ENCODE peak calls at places on chromosomes 5 and 9, in eight cellular contexts. Y is A549, B is GM12878, A is IMR-90, C is H1, L is K562, M is SK-N-SH, H is HepG2. J is an unnamed sample.

GRCh38 chr9:111766066-111766465 is 28.7 kb downstream of the SHOC1 start:
- DNase-seq in Y (no peak), B (no peak), A (no peak), C (no peak), L (no peak), M (no peak), H (no peak), J (no peak)

GRCh38 chr5:136132557-136133415 is at the start of gene SMAD5:
- DNase-seq in Y (peak), B (peak), A (peak), C (peak), L (peak), M (peak), H (peak), J (peak)

GRCh38 chr5:134656690-134657089 is 8.1 kb downstream of the SEC24A start:
- DNase-seq in Y (no peak), B (no peak), A (peak), C (no peak), L (no peak), M (no peak), H (peak), J (no peak)

GRCh38 chr9:129109952-129110739 is 447 bp downstream of the CRAT start:
- DNase-seq in Y (peak), B (no peak), A (peak), C (no peak), L (no peak), M (no peak), H (peak), J (no peak)

GRCh38 chr5:140111043-140111858 is 2.7 kb upstream of the PURA start:
- DNase-seq in Y (no peak), B (no peak), A (no peak), C (no peak), L (no peak), M (no peak), H (no peak), J (peak)

GRCh38 chr5:149071216-149071615 is 8.4 kb upstream of the SH3TC2 start:
- DNase-seq in Y (no peak), B (no peak), A (no peak), C (no peak), L (no peak), M (no peak), H (no peak), J (no peak)

GRCh38 chr5:32304622-32305021 is 8.1 kb downstream of the MTMR12 start:
- DNase-seq in Y (no peak), B (no peak), A (no peak), C (no peak), L (no peak), M (no peak), H (no peak), J (no peak)

GRCh38 chr5:152106571-152106970 is 181.9 kb upstream of the GLRA1 start:
- DNase-seq in Y (no peak), B (no peak), A (no peak), C (no peak), L (no peak), M (no peak), H (no peak), J (no peak)

GRCh38 chr5:176778921-176779465 is 31.4 kb upstream of the UNC5A start:
- DNase-seq in Y (no peak), B (no peak), A (no peak), C (no peak), L (no peak), M (no peak), H (no peak), J (no peak)

GRCh38 chr5:134063421-134063820 is 51.1 kb upstream of the TCF7 start:
- DNase-seq in Y (peak), B (no peak), A (no peak), C (no peak), L (no peak), M (no peak), H (no peak), J (no peak)

GRCh38 chr9:131037336-131038255 is 28.6 kb downstream of the LAMC3 start:
- DNase-seq in Y (no peak), B (no peak), A (peak), C (no peak), L (peak), M (no peak), H (no peak), J (no peak)

GRCh38 chr5:151659001-151659754 is 27.5 kb downstream of the SPARC start:
- DNase-seq in Y (peak), B (peak), A (peak), C (peak), L (peak), M (peak), H (peak), J (peak)

GRCh38 chr9:110532908-110533665 is 46.5 kb downstream of the SVEP1 start:
- DNase-seq in Y (no peak), B (no peak), A (peak), C (no peak), L (no peak), M (no peak), H (no peak), J (no peak)

GRCh38 chr5:142421625-142422397 is 97.0 kb upstream of the SPRY4 start:
- DNase-seq in Y (no peak), B (no peak), A (no peak), C (no peak), L (no peak), M (no peak), H (no peak), J (no peak)

GRCh38 chr5:1494780-1495524 is 28.8 kb downstream of the LPCAT1 start:
- DNase-seq in Y (no peak), B (peak), A (no peak), C (no peak), L (no peak), M (no peak), H (no peak), J (no peak)

GRCh38 chr9:35341585-35341984 is 148.3 kb upstream of the RUSC2 start:
- DNase-seq in Y (no peak), B (no peak), A (peak), C (no peak), L (no peak), M (no peak), H (no peak), J (peak)

GRCh38 chr5:59128646-59129290 is 545.9 kb downstream of the RAB3C start:
- DNase-seq in Y (peak), B (no peak), A (no peak), C (no peak), L (no peak), M (no peak), H (no peak), J (no peak)

GRCh38 chr9:127724012-127724411 is 8.1 kb downstream of the TTC16 start:
- DNase-seq in Y (no peak), B (no peak), A (no peak), C (no peak), L (no peak), M (no peak), H (no peak), J (no peak)
- TF ChIP-seq USF2 in Y (no peak), B (no peak), A (no peak), C (no peak), L (no peak), M (no peak), H (no peak), J (no peak)

DNA sequence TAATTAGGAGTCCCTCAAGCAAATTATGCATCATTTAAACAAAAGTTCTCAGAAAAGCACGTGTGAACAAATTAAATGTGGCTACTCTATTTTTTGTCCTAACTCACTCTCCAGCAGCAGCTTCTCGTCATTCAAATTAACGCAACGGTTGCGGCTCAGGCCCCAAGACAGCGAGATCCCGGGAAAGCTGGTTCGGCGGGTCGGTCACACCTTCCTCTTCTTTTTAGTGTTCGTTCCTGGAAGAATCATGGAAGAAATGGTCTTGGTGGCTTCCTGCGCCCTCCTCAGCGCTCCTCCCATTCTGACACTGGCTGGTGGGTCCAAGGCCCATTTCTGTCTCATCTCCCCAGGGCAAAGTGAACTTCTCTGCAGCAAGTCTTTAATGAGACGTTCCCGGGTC is 382.8 kb upstream of the IRX1 start:
- DNase-seq in Y (no peak), B (no peak), A (no peak), C (no peak), L (no peak), M (no peak), H (no peak), J (no peak)
- TF ChIP-seq USF2 in Y (no peak), B (no peak), A (no peak), C (no peak), L (no peak), M (no peak), H (no peak), J (no peak)

GRCh38 chr5:52878671-52879070 is 91.0 kb downstream of the ITGA1 start:
- DNase-seq in Y (no peak), B (no peak), A (peak), C (no peak), L (no peak), M (no peak), H (no peak), J (no peak)
- TF ChIP-seq USF2 in Y (no peak), B (no peak), A (no peak), C (no peak), L (no peak), M (no peak), H (no peak), J (no peak)

GRCh38 chr5:9771079-9771478 is 140.9 kb upstream of the TAS2R1 start:
- DNase-seq in Y (no peak), B (no peak), A (no peak), C (no peak), L (no peak), M (no peak), H (no peak), J (no peak)

GRCh38 chr5:9761706-9762105 is 131.6 kb upstream of the TAS2R1 start:
- DNase-seq in Y (no peak), B (no peak), A (no peak), C (no peak), L (no peak), M (no peak), H (no peak), J (no peak)

DNA sequence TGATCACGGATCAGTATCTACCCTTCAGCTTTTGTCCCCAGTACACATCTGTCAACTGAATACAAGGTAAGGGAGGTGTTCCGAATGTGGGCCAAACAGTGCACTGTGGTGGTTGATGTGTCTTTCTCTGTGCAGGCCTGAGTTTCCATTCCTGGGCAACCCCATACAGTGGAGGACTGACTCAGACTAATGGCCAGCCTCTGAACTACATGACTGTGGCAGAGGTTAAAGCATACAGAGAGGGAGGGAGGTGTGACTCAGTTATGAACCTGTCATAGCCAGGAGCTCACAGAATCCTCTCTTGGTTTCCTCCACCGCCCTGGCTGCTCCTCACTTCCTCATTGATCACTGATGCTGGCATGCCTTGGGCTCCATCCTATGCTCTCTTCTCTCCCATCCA is 136.4 kb upstream of the TAS2R1 start:
- DNase-seq in Y (no peak), B (no peak), A (peak), C (no peak), L (no peak), M (no peak), H (no peak), J (no peak)
- TF ChIP-seq USF2 in Y (no peak), B (no peak), A (no peak), C (no peak), L (no peak), M (no peak), H (no peak), J (no peak)

DNA sequence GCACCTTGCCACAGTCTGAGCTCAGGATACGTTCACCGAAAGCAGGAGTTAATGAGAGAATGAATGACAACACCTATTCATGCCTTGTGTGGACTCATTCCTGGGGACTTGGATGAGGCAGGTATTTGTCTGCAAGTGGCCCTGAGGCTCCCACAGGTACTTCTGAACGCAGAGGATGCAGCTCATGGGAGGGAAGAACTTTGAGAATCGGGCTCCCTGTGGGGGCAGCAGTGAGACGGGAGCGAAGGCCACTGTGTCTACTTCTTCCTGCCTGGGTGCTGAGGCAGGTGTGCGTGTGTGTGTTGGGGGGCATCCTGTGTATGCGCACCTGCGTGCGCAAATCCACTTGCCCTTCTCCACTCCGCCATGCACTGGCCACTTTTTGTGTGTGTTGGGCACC is 42.2 kb downstream of the PTPN3 start:
- DNase-seq in Y (no peak), B (no peak), A (no peak), C (no peak), L (no peak), M (no peak), H (no peak), J (peak)
- TF ChIP-seq USF2 in Y (no peak), B (no peak), A (no peak), C (no peak), L (no peak), M (no peak), H (no peak), J (no peak)

DNA sequence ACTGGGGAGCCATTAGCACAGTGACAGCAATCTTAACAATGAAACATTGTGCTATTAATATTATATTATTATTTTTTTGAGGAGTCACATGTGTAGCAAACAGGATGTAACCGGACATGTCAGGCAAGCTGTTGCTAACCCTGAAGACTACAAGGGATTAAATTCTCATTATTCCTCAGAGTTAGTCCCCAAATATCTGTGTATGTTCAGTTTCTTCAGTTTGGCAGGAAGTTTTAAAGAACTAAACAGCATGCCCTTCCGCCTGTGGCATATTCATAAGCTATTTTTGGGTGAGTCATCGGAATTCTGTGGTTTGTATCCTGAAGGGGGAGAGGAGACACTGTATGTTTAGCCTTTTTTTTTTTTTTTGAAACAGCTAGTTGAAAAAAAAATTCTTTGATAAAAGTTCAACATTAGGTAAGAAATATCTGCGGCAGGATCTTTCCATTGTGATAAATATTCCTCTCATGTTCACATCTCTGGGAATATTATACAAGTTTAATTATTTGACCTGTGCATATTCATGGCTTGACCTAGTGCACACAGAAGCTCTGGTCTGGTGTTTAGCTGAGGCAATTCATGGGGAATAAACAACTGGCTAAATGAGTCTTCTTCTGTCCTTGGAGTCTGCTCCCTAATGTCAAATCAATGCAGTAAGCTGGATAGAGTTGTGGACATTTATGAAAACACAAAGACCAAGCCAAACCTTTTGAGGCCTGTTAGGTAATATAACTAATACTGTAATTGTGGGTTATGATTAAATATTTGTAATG is 202.7 kb upstream of the CDKN2B start:
- DNase-seq in Y (peak), B (no peak), A (peak), C (no peak), L (no peak), M (no peak), H (peak), J (no peak)
- TF ChIP-seq USF2 in Y (no peak), B (no peak), A (no peak), C (no peak), L (no peak), M (no peak), H (no peak), J (no peak)

GRCh38 chr9:27715651-27716050 is 142.4 kb upstream of the C9orf72 start:
- DNase-seq in Y (no peak), B (no peak), A (no peak), C (no peak), L (no peak), M (no peak), H (no peak), J (no peak)
- TF ChIP-seq USF2 in Y (no peak), B (no peak), A (no peak), C (no peak), L (no peak), M (no peak), H (no peak), J (no peak)

DNA sequence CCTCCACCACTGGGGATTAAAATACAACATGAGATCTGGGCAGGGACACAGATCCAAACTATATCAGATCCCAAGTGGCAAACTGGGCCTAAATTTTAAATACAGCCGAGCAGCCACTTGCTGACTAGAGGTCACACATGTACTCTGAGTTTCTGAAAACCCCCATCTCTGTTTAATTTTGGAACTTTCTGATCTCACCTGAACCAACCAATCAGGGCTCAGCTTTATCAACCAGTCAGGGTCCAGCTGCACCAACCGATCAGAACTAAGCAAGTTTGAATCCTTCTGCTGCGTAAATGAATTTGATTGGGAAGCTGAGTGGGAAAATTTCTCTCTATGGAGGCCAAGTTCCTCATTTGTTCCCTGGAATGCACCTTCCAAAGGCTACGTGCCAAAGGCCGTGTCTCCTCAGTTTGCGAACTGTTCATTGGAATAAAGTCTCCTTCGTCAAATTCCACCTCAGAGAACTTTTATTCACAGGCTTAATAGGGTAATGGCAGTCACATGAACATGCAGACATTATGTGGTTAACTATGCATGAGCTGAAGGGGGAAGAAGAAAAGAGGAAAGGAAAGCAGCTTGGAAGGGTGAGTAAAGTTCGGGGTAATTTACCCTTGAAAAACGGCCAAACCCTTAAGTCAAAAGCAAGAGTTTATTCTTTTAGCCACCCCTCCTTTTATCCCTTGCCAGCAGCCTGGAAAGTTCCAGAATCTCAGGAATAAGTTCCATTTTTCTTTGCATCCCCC is 3.7 kb downstream of the CD180 start:
- DNase-seq in Y (no peak), B (no peak), A (no peak), C (no peak), L (no peak), M (no peak), H (no peak), J (no peak)
- TF ChIP-seq USF2 in Y (no peak), B (no peak), A (no peak), C (no peak), L (no peak), M (no peak), H (no peak), J (no peak)

DNA sequence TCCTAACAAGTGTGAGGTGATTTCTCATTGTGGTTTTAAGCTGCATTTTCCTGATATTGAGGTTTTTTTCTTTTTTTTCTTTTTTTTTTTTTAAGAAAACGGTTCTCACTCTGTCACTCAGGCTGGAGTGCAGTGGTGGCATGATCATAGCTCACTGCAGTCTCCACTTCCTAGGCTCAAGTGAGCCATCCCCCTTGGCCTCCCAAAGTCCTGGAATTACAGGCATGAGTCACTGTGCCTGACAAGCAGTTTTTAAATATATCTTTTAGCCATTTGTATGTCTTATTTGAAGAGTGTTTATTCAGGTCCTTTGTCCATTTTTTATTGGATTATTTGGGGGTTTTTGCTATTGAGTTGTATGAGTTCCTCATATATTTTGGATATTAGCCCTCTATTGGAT is 53.8 kb downstream of the GCNT1 start:
- DNase-seq in Y (no peak), B (no peak), A (peak), C (no peak), L (no peak), M (no peak), H (no peak), J (no peak)
- TF ChIP-seq USF2 in Y (no peak), B (no peak), A (no peak), C (no peak), L (no peak), M (no peak), H (no peak), J (no peak)

DNA sequence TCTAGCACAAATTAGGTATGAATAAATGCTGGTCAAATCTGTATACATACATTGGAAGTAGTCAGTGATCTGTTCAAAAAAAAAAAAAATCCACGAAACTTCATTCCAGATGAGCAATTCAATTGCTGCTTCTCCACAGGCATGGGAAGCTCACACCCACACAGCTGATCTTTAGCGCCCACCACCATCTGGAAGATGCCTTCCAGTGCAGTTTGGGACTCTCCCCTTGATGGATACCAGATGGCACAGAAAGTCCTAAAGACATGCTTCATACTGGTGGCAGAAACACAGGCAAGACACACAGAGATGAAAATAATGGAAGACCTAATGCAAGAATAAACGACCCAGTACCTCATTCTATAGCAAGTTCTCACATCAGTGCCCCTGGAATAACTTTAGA is 135.3 kb upstream of the TAS2R1 start:
- DNase-seq in Y (no peak), B (no peak), A (peak), C (no peak), L (no peak), M (peak), H (no peak), J (no peak)
- TF ChIP-seq USF2 in Y (no peak), B (no peak), A (no peak), C (no peak), L (no peak), M (no peak), H (no peak), J (no peak)

J was measured in WTC11.